ENCODE peak calls at places on chromosomes 2 and 18, in six cellular contexts. M is sigmoid colon, B is stomach, V is fibroblast of lung, A is tibial artery, I is tibial nerve. K is an unnamed sample.

GRCh38 chr2:64888591-64889309 is 100.4 kb upstream of the SLC1A4 start:
- DNase-seq in I (no peak), M (no peak), A (no peak), B (peak; percentile 5), V (peak; percentile 64), K (peak; percentile 67)

GRCh38 chr2:66698879-66699278 is 264.0 kb downstream of the MEIS1 start:
- DNase-seq in I (no peak), A (no peak), B (no peak), M (no peak), V (no peak), K (no peak)

GRCh38 chr18:60196818-60197217 is 175.8 kb downstream of the MC4R start:
- DNase-seq in M (no peak), V (no peak), B (no peak), I (no peak), A (no peak), K (no peak)

GRCh38 chr2:174205562-174205961 is 42.8 kb downstream of the OLA1 start:
- DNase-seq in I (no peak), M (no peak), B (no peak), V (no peak), A (no peak), K (no peak)

GRCh38 chr2:11708106-11708505 is 38.1 kb upstream of the NTSR2 start:
- DNase-seq in I (no peak), M (no peak), V (peak; percentile 78), B (no peak), A (no peak), K (no peak)

GRCh38 chr2:241094924-241095420 is 7.1 kb downstream of the MTERF4 start:
- DNase-seq in I (no peak), A (no peak), V (no peak), B (no peak), M (no peak), K (no peak)

GRCh38 chr2:241967745-241968144 is 98.2 kb downstream of the RTP5 start:
- DNase-seq in B (no peak), V (no peak), A (no peak), I (no peak), M (peak; percentile 29), K (no peak)

GRCh38 chr18:57301573-57302230 is 50.7 kb upstream of the ST8SIA3 start:
- DNase-seq in A (no peak), M (no peak), B (no peak), V (no peak), I (no peak), K (no peak)

GRCh38 chr2:177989029-177989885 is 83.3 kb downstream of the PDE11A start:
- DNase-seq in I (no peak), B (no peak), A (no peak), V (no peak), M (no peak), K (no peak)

GRCh38 chr2:126399001-126399400 is 257.0 kb upstream of the GYPC start:
- DNase-seq in A (no peak), M (no peak), I (no peak), V (no peak), B (no peak), K (no peak)

GRCh38 chr2:220051716-220052115 is 424.3 kb downstream of the SLC4A3 start:
- DNase-seq in V (no peak), I (no peak), B (no peak), M (no peak), A (no peak), K (no peak)

GRCh38 chr2:134120718-134121630 is 132.9 kb upstream of the MGAT5 start:
- DNase-seq in V (peak; percentile 69), B (peak; percentile 68), A (peak; percentile 60), M (peak; percentile 84), I (peak; percentile 35), K (no peak)

GRCh38 chr2:35080231-35080905 is 1275.2 kb upstream of the CRIM1 start:
- DNase-seq in B (no peak), M (no peak), I (no peak), A (no peak), V (peak; percentile 23), K (no peak)

GRCh38 chr2:119008108-119008507 is 66.1 kb downstream of the MARCO start:
- DNase-seq in M (no peak), B (no peak), I (no peak), A (no peak), V (no peak), K (no peak)

GRCh38 chr2:181779288-181779871 is 99.1 kb upstream of the NEUROD1 start:
- DNase-seq in A (no peak), I (no peak), M (no peak), V (no peak), B (no peak), K (no peak)

GRCh38 chr2:197183355-197183754 is 127.2 kb downstream of the ANKRD44 start:
- DNase-seq in M (no peak), V (no peak), A (no peak), I (no peak), B (no peak), K (no peak)

GRCh38 chr2:43448011-43448821 is 147.6 kb downstream of the THADA start:
- DNase-seq in V (no peak), I (no peak), M (no peak), B (no peak), A (no peak), K (no peak)

DNA sequence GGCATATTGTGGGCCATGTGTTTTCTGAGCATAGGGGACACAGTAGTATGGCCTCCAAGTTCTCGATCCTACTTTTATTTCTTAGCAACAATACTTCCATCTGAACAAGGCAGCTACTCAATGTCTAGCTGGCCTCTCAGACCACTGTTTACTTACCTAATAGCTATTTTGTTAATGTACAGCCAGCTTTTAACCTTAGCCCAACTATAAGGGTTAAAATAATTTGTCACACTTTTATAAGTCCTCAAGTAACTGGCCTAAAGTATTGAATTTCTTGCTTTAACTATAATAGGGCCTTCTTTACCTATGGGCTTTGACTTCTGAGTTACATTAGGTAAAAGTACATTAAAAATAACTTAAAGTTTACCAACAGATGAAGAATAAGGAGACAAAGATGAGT is 117.4 kb downstream of the GAREM1 start:
- DNase-seq in B (no peak), V (no peak), A (no peak), M (no peak), I (no peak), K (no peak)
- H3K27ac ChIP-seq in B (no peak overlapping the region), V (no peak overlapping the region), A (no peak overlapping the region), M (no peak overlapping the region), I (no peak overlapping the region), K (peak overlapping the region; percentile 78)

DNA sequence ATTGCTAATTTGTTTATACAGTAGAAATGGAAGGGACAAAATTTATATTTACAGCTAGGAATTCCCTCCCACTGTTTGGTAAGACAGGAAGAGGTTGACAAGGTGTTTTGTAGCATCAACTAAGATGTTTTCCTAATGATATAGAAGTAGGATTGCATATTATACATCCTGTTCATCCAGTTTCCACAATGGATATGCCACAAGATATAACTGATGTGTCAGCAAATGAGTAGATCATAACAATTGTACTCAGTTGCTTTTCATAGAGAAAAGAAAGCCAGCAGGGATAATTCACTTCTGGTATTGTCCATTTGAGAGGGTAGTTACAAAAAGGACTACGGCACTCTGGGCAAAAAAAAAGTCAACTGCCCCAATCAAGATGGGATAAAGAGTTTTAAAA is 102.7 kb downstream of the CALCRL start:
- DNase-seq in V (no peak), I (no peak), A (no peak), B (no peak), M (no peak), K (no peak)
- H3K4me3 ChIP-seq in V (no peak overlapping the region), I (no peak overlapping the region), A (no peak overlapping the region), B (no peak overlapping the region), M (no peak overlapping the region), K (no peak overlapping the region)

DNA sequence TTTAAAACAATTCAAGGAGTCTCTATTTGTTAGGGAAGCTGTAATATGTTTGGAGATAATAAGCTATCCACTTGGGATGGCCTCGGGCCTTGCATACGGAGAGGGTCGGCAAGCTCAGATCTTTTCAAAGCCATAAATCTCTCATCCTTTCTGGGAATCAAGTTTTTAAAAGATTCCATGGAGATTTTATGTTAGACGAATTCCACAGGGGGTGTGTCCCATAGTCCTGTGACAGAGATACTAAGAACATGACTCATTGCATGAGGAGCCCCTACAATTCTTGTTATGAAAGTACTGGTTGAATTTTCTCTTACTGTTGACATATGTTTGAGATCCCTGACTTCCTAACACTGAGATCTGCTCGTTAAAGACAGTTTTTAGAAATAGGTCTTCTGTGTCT is 108.7 kb downstream of the FEZ2 start:
- DNase-seq in B (no peak), I (no peak), V (peak; percentile 65), A (no peak), M (no peak), K (no peak)
- H3K36me3 ChIP-seq in B (no peaks in the 10 kb centered on the region), I (no peaks in the 10 kb centered on the region), V (peaks cover 11% of the 10 kb centered on the region), A (peaks cover 4% of the 10 kb centered on the region), M (no peaks in the 10 kb centered on the region), K (peaks cover 5% of the 10 kb centered on the region)

DNA sequence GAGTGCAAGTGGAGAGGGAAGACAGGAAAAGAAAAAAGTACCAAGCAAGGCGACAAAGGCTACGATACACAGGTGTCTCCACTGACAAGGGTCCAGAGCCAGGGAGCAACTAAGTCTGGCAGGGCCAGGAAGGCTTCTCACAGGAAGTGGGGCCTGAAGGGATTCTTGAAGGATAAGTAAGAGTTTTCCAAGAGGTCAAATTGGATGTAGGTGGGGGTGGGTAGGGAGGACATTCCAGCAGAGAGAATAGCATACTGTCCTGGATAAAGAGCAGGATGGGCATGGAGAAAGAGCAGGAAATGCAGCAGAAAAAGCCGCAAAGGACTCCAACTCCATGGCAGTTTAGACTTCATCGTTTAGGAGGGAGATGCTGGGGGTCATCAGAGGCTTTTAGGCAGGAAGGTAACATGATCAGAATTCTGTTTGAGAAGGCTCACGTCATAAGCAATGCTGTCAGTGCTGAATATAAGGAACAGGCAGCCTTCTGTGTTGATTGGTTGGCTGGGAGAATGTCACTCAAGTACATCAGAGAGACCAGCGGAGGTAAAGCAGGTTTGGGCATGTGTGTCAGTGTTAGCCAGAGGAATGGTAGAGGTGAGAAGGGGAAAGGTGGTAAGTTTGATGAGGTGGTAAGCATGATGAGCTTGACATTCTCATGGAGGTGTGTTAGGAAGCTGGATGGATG is 35.1 kb downstream of the ARHGAP25 start:
- DNase-seq in A (no peak), V (no peak), B (no peak), I (no peak), M (no peak), K (no peak)
- H3K27ac ChIP-seq in A (no peak overlapping the region), V (no peak overlapping the region), B (peak overlapping the region; percentile 56), I (peak overlapping the region; percentile 62), M (peak overlapping the region; percentile 61), K (peak overlapping the region; percentile 82)

DNA sequence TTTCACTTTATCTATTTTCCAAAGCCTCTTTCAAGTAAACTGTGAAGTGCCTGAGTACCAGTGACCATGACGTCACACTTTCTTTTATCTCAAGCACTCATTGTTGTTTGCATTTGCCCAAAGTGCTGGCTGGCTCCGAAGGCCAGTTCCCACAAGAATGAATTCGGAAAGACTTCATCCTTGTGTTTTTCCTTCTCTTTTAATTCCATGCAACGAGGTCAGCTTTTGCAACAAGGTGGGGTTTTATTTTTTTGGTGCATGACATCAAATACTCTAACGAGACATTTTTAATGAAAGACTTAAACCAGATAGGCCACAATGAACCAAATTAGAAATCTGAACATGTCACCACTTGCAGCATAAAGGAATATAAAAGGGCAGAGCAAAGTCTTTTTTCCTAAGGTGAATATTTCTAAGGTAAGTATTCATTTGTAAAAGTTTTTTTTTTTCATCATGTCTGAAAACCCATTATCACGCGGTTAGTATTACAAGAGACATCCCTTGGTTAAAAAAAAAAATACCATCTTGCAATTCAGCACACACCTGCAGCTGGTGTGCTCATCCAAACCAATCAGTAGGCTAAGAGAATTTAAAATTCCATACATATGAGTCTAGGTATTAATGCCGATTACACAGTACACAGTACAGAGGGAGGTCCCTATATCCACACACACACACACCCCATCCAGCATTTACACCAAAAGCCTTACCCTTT is 2.4 kb downstream of the ARL4C start:
- DNase-seq in V (peak; percentile 66), B (peak; percentile 37), M (peak; percentile 46), I (no peak), A (no peak), K (no peak)
- H3K4me3 ChIP-seq in V (peak overlapping the region; percentile 94), B (peak overlapping the region; percentile 68), M (peak overlapping the region; percentile 68), I (peak overlapping the region; percentile 67), A (peak overlapping the region; percentile 62), K (no peak overlapping the region)

GRCh38 chr18:3261035-3261392 is 919 bp upstream of the MYL12B start:
- DNase-seq in B (no peak), M (no peak), I (no peak), A (no peak), V (no peak), K (no peak)
- H3K36me3 ChIP-seq in B (peaks cover 31% of the 10 kb centered on the region), M (peaks cover 13% of the 10 kb centered on the region), I (peaks cover 33% of the 10 kb centered on the region), A (peaks cover 29% of the 10 kb centered on the region), V (peaks cover 11% of the 10 kb centered on the region), K (peaks cover 37% of the 10 kb centered on the region)

K was measured in ascending aorta.